ENCODE peak calls at places on chromosomes 6 and 20, in four cellular contexts. V, J, L and C are unnamed samples.

GRCh38 chr6:30883743-30884520 is at the start of gene DDR1:
- DNase-seq in V (peak; percentile 38), J (no peak), L (peak; percentile 95), C (peak; percentile 91)

GRCh38 chr6:89051725-89052124 is 28.8 kb upstream of the PNRC1 start:
- DNase-seq in V (no peak), J (no peak), L (no peak), C (no peak)

GRCh38 chr6:3876866-3877265 is 27.7 kb downstream of the FAM50B start:
- DNase-seq in V (no peak), J (no peak), L (no peak), C (no peak)

GRCh38 chr6:161215876-161216615 is 57.8 kb downstream of the AGPAT4 start:
- DNase-seq in V (no peak), J (no peak), L (no peak), C (no peak)

GRCh38 chr6:13395272-13396237 is 67.2 kb upstream of the TBC1D7 start:
- DNase-seq in V (peak; percentile 59), J (no peak), L (peak; percentile 75), C (peak; percentile 65)

GRCh38 chr6:155142902-155143609 is 120.8 kb upstream of the CLDN20 start:
- DNase-seq in V (no peak), J (no peak), L (no peak), C (no peak)

GRCh38 chr6:105344971-105345370 is 57.9 kb downstream of the PREP start:
- DNase-seq in V (no peak), J (no peak), L (no peak), C (no peak)

GRCh38 chr20:51695574-51696303 is 72.5 kb downstream of the ATP9A start:
- DNase-seq in V (peak; percentile 33), J (no peak), L (no peak), C (peak; percentile 81)

GRCh38 chr20:49479785-49480184 is 2.7 kb downstream of the KCNB1 start:
- DNase-seq in V (peak; percentile 76), J (no peak), L (no peak), C (no peak)

GRCh38 chr6:160790028-160790792 is 88.2 kb downstream of the PLG start:
- DNase-seq in V (no peak), J (no peak), L (peak; percentile 24), C (no peak)

GRCh38 chr20:63070771-63071540 is 64.2 kb upstream of the BHLHE23 start:
- DNase-seq in V (no peak), J (no peak), L (no peak), C (no peak)

GRCh38 chr6:17057322-17057721 is 44.5 kb upstream of the STMND1 start:
- DNase-seq in V (no peak), J (no peak), L (no peak), C (no peak)

GRCh38 chr20:61490721-61491120 is 238.7 kb downstream of the CDH4 start:
- DNase-seq in V (no peak), J (no peak), L (no peak), C (no peak)

GRCh38 chr20:53805895-53806384 is 212.3 kb upstream of the ZNF217 start:
- DNase-seq in V (no peak), J (no peak), L (no peak), C (no peak)

GRCh38 chr20:313948-314347 is 11.4 kb upstream of the SOX12 start:
- DNase-seq in V (peak; percentile 60), J (no peak), L (no peak), C (no peak)

GRCh38 chr20:63704749-63705117 is 3.0 kb downstream of the ARFRP1 start:
- DNase-seq in V (no peak), J (no peak), L (no peak), C (no peak)

GRCh38 chr6:125102901-125103300 is 50.7 kb upstream of the TPD52L1 start:
- DNase-seq in V (peak; percentile 29), J (no peak), L (no peak), C (no peak)

GRCh38 chr6:134065706-134066105 is 13.3 kb upstream of the SLC2A12 start:
- DNase-seq in V (peak; percentile 30), J (no peak), L (peak; percentile 56), C (peak; percentile 24)

GRCh38 chr20:64045346-64046011 is 4.0 kb downstream of the SOX18 start:
- DNase-seq in V (no peak), J (no peak), L (peak; percentile 45), C (no peak)

GRCh38 chr6:5080574-5080973 is 4.6 kb upstream of the PPP1R3G start:
- DNase-seq in V (peak; percentile 80), J (no peak), L (no peak), C (no peak)

GRCh38 chr20:44433751-44434538 is 41.7 kb upstream of the TTPAL start:
- DNase-seq in V (peak; percentile 99), J (no peak), L (no peak), C (no peak)

GRCh38 chr6:89430563-89430962 is 2.4 kb upstream of the ANKRD6 start:
- DNase-seq in V (no peak), J (no peak), L (no peak), C (no peak)

GRCh38 chr6:2078888-2079287 is 166.5 kb downstream of the GMDS start:
- DNase-seq in V (no peak), J (peak; percentile 11), L (no peak), C (no peak)

GRCh38 chr6:70281923-70282902 is 20.7 kb downstream of the COL9A1 start:
- DNase-seq in V (no peak), J (no peak), L (peak; percentile 26), C (peak; percentile 42)

GRCh38 chr20:14445310-14445709 is 107.9 kb upstream of the FLRT3 start:
- DNase-seq in V (no peak), J (no peak), L (no peak), C (no peak)
- TF ChIP-seq SMC3 in V (no peak), J (no peak), L (no peak), C (no peak)

GRCh38 chr6:132087391-132087790 is 136.2 kb upstream of the CCN2 start:
- DNase-seq in V (no peak), J (no peak), L (no peak), C (no peak)

GRCh38 chr6:132082421-132082820 is 131.2 kb upstream of the CCN2 start:
- DNase-seq in V (no peak), J (no peak), L (no peak), C (no peak)

GRCh38 chr6:132085731-132086130 is 134.6 kb upstream of the CCN2 start:
- DNase-seq in V (no peak), J (no peak), L (no peak), C (no peak)

GRCh38 chr6:132088150-132088549 is 137.0 kb upstream of the CCN2 start:
- DNase-seq in V (no peak), J (no peak), L (no peak), C (no peak)

DNA sequence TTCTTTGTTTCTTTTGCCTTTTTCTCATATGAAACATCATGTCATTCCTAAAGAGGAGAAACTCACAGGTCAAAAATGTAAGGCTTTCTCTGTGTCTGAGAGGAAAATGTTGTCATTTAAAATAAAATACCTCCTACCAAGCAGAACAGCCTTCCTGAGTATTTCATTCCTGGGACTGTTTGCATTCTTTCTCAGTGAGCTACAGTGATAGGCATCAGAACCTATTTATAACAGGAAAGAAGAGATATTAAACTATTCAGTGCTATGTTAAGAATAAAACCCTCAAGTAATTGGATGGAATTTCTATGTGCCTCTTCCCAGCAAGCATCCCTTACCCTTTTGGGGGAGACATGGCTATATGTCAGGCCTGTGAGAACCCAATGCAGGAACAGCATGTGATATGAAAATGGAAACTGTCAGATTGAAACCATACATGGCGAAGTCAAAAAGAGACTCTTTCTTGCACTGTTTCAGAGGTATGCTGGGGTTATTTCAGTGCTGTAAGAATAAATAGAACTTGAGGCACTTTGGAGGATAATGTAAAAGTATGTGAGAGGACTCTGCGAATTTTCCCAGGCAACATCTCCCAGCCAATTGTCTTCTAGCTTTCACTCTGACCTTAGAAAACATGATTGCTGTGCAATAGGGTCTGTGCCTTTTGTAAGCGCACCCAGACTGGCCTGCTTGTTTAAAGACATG is 133.8 kb upstream of the CCN2 start:
- DNase-seq in V (no peak), J (peak; percentile 15), L (no peak), C (no peak)
- TF ChIP-seq ZBTB33 in V (no peak), J (no peak), L (no peak), C (peak; percentile 88)

DNA sequence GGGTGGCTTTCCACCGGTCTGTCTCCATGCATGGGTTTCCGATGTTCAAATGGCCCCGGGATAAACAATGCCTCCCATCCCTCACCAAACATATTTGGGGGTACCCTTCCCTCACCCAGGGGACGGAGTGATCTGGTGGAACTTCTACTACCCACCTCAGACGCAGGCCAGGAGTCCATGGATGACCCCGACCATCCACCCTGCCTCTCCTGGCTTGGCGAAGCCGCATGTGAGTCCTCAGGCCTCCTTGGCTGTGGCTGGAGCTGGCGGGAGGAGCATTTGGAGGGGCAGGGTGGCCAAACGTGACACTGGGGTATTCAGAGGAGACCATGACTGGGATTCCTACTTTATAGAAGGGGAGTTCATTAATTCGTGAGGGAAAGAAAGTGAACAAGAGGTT is 45.9 kb upstream of the FRMD1 start:
- DNase-seq in V (no peak), J (no peak), L (no peak), C (no peak)
- TF ChIP-seq SMC3 in V (no peak), J (no peak), L (no peak), C (no peak)

GRCh38 chr20:8664778-8665177 is 404.1 kb upstream of the PLCB4 start:
- DNase-seq in V (no peak), J (no peak), L (no peak), C (no peak)

GRCh38 chr20:8658103-8658502 is 410.8 kb upstream of the PLCB4 start:
- DNase-seq in V (no peak), J (no peak), L (no peak), C (no peak)

GRCh38 chr20:8661229-8662023 is 407.5 kb upstream of the PLCB4 start:
- DNase-seq in V (no peak), J (no peak), L (no peak), C (no peak)

GRCh38 chr20:8663424-8663823 is 405.5 kb upstream of the PLCB4 start:
- DNase-seq in V (no peak), J (no peak), L (no peak), C (no peak)

DNA sequence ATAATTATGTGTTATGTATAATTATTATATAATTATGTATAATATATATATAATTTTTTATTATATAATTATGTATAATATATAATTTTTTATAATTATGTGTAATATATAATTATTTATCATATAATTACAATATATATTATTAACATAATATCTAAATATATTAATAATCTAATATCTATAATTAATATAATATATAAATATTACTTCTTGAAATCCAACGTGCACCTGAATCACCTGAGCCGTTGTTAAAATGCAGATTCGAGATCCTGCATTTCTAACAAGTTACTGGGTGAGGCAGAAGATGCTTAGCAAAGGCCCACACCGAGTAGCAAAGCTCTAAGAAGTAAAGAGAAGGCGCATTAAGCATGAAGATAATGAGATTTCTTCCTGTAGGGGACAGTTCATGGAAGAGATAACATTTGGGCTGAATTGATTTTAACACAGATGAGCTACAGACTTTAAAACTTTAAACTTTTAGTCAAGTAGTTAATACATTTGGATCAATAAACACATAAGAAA is 406.4 kb upstream of the PLCB4 start:
- DNase-seq in V (no peak), J (no peak), L (no peak), C (no peak)
- TF ChIP-seq ZBTB33 in V (no peak), J (no peak), L (no peak), C (no peak)